ENCODE peak calls at places on chromosome 21, in six cellular contexts. One of them, this sample, is unnamed. For H3K4me1, the result is how much of the 10 kb centered on the place peaks cover.

GRCh38 chr21:46109251-46110221 is 11.6 kb downstream of the COL6A2 start:
- DNase-seq in A549: no peak
- DNase-seq in astrocyte: no peak
- DNase-seq in body of pancreas: no peak
- DNase-seq in HCT116: no peak
- DNase-seq in thoracic aorta: peak
- DNase-seq in this sample: peak

GRCh38 chr21:31343680-31344480 is at the start of gene TIAM1:
- DNase-seq in A549: peak
- DNase-seq in astrocyte: peak
- DNase-seq in body of pancreas: peak
- DNase-seq in HCT116: no peak
- DNase-seq in thoracic aorta: peak
- DNase-seq in this sample: peak

GRCh38 chr21:46211376-46211775 is 17.2 kb downstream of the LSS start:
- DNase-seq in A549: no peak
- DNase-seq in astrocyte: no peak
- DNase-seq in body of pancreas: no peak
- DNase-seq in HCT116: no peak
- DNase-seq in thoracic aorta: no peak
- DNase-seq in this sample: peak

GRCh38 chr21:23936224-23936623 is 1671.1 kb downstream of the MRPL39 start:
- DNase-seq in A549: peak
- DNase-seq in astrocyte: peak
- DNase-seq in body of pancreas: peak
- DNase-seq in HCT116: no peak
- DNase-seq in thoracic aorta: no peak
- DNase-seq in this sample: no peak

GRCh38 chr21:15277498-15277897 is 212.7 kb upstream of the NRIP1 start:
- DNase-seq in A549: no peak
- DNase-seq in astrocyte: no peak
- DNase-seq in body of pancreas: no peak
- DNase-seq in HCT116: no peak
- DNase-seq in thoracic aorta: no peak
- DNase-seq in this sample: no peak

GRCh38 chr21:14589855-14590563 is 43.9 kb upstream of the SAMSN1 start:
- DNase-seq in A549: no peak
- DNase-seq in astrocyte: no peak
- DNase-seq in body of pancreas: no peak
- DNase-seq in HCT116: no peak
- DNase-seq in thoracic aorta: no peak
- DNase-seq in this sample: no peak

GRCh38 chr21:32122082-32122481 is 156.8 kb downstream of the MIS18A start:
- DNase-seq in A549: no peak
- DNase-seq in astrocyte: no peak
- DNase-seq in body of pancreas: no peak
- DNase-seq in HCT116: no peak
- DNase-seq in thoracic aorta: no peak
- DNase-seq in this sample: no peak

GRCh38 chr21:17089121-17089520 is 423.7 kb upstream of the CXADR start:
- DNase-seq in A549: no peak
- DNase-seq in astrocyte: peak
- DNase-seq in body of pancreas: no peak
- DNase-seq in HCT116: no peak
- DNase-seq in thoracic aorta: no peak
- DNase-seq in this sample: no peak

GRCh38 chr21:40016234-40016633 is 149.0 kb downstream of the PCP4 start:
- DNase-seq in A549: no peak
- DNase-seq in astrocyte: no peak
- DNase-seq in body of pancreas: no peak
- DNase-seq in HCT116: no peak
- DNase-seq in thoracic aorta: no peak
- DNase-seq in this sample: no peak

GRCh38 chr21:21232320-21232719 is 234.1 kb downstream of the NCAM2 start:
- DNase-seq in A549: no peak
- DNase-seq in astrocyte: no peak
- DNase-seq in body of pancreas: no peak
- DNase-seq in HCT116: no peak
- DNase-seq in thoracic aorta: no peak
- DNase-seq in this sample: peak

GRCh38 chr21:32499249-32500055 is 85.9 kb downstream of the TCP10L start:
- DNase-seq in A549: no peak
- DNase-seq in astrocyte: peak
- DNase-seq in body of pancreas: no peak
- DNase-seq in HCT116: no peak
- DNase-seq in thoracic aorta: no peak
- DNase-seq in this sample: peak

GRCh38 chr21:45820171-45821091 is 161.1 kb upstream of the COL6A1 start:
- DNase-seq in A549: peak
- DNase-seq in astrocyte: peak
- DNase-seq in body of pancreas: peak
- DNase-seq in HCT116: peak
- DNase-seq in thoracic aorta: no peak
- DNase-seq in this sample: peak

GRCh38 chr21:35503646-35504045 is 454.5 kb upstream of the RUNX1 start:
- DNase-seq in A549: no peak
- DNase-seq in astrocyte: peak
- DNase-seq in body of pancreas: peak
- DNase-seq in HCT116: no peak
- DNase-seq in thoracic aorta: no peak
- DNase-seq in this sample: peak

GRCh38 chr21:35751171-35751570 is 309.2 kb downstream of the SETD4 start:
- DNase-seq in A549: no peak
- DNase-seq in astrocyte: no peak
- DNase-seq in body of pancreas: no peak
- DNase-seq in HCT116: no peak
- DNase-seq in thoracic aorta: no peak
- DNase-seq in this sample: no peak

GRCh38 chr21:39788383-39788782 is 43.4 kb downstream of the IGSF5 start:
- DNase-seq in A549: peak
- DNase-seq in astrocyte: peak
- DNase-seq in body of pancreas: peak
- DNase-seq in HCT116: peak
- DNase-seq in thoracic aorta: no peak
- DNase-seq in this sample: peak

GRCh38 chr21:15761508-15762100 is 31.8 kb downstream of the USP25 start:
- DNase-seq in A549: no peak
- DNase-seq in astrocyte: no peak
- DNase-seq in body of pancreas: peak
- DNase-seq in HCT116: no peak
- DNase-seq in thoracic aorta: no peak
- DNase-seq in this sample: peak

GRCh38 chr21:25708467-25709065 is 26.1 kb downstream of the ATP5PF start:
- DNase-seq in A549: peak
- DNase-seq in astrocyte: peak
- DNase-seq in body of pancreas: peak
- DNase-seq in HCT116: peak
- DNase-seq in thoracic aorta: no peak
- DNase-seq in this sample: peak

GRCh38 chr21:31218830-31219608 is 125.0 kb downstream of the TIAM1 start:
- DNase-seq in A549: no peak
- DNase-seq in astrocyte: peak
- DNase-seq in body of pancreas: peak
- DNase-seq in HCT116: peak
- DNase-seq in thoracic aorta: peak
- DNase-seq in this sample: no peak

GRCh38 chr21:26844258-26845065 is 747 bp downstream of the ADAMTS1 start:
- DNase-seq in A549: peak
- DNase-seq in astrocyte: peak
- DNase-seq in body of pancreas: peak
- DNase-seq in HCT116: no peak
- DNase-seq in thoracic aorta: no peak
- DNase-seq in this sample: no peak

GRCh38 chr21:46599251-46599572 is 5.7 kb downstream of the S100B start:
- DNase-seq in A549: peak
- DNase-seq in astrocyte: peak
- DNase-seq in body of pancreas: peak
- DNase-seq in HCT116: no peak
- DNase-seq in thoracic aorta: no peak
- DNase-seq in this sample: peak

GRCh38 chr21:45763074-45763473 is 119.5 kb downstream of the PCBP3 start:
- DNase-seq in A549: no peak
- DNase-seq in astrocyte: peak
- DNase-seq in body of pancreas: no peak
- DNase-seq in HCT116: no peak
- DNase-seq in thoracic aorta: no peak
- DNase-seq in this sample: no peak

GRCh38 chr21:37868446-37868845 is 47.8 kb downstream of the KCNJ6 start:
- DNase-seq in A549: no peak
- DNase-seq in astrocyte: no peak
- DNase-seq in body of pancreas: no peak
- DNase-seq in HCT116: no peak
- DNase-seq in thoracic aorta: no peak
- DNase-seq in this sample: no peak
- H3K4me1 ChIP-seq in A549: under half
- H3K4me1 ChIP-seq in astrocyte: under half
- H3K4me1 ChIP-seq in body of pancreas: under half
- H3K4me1 ChIP-seq in HCT116: under half
- H3K4me1 ChIP-seq in thoracic aorta: under half
- H3K4me1 ChIP-seq in this sample: under half

GRCh38 chr21:37219766-37220432 is 47.2 kb downstream of the VPS26C start:
- DNase-seq in A549: peak
- DNase-seq in astrocyte: peak
- DNase-seq in body of pancreas: no peak
- DNase-seq in HCT116: no peak
- DNase-seq in thoracic aorta: no peak
- DNase-seq in this sample: peak
- H3K27ac ChIP-seq in A549: peak
- H3K27ac ChIP-seq in astrocyte: no peak
- H3K27ac ChIP-seq in body of pancreas: peak
- H3K27ac ChIP-seq in HCT116: no peak
- H3K27ac ChIP-seq in thoracic aorta: peak
- H3K27ac ChIP-seq in this sample: no peak

DNA sequence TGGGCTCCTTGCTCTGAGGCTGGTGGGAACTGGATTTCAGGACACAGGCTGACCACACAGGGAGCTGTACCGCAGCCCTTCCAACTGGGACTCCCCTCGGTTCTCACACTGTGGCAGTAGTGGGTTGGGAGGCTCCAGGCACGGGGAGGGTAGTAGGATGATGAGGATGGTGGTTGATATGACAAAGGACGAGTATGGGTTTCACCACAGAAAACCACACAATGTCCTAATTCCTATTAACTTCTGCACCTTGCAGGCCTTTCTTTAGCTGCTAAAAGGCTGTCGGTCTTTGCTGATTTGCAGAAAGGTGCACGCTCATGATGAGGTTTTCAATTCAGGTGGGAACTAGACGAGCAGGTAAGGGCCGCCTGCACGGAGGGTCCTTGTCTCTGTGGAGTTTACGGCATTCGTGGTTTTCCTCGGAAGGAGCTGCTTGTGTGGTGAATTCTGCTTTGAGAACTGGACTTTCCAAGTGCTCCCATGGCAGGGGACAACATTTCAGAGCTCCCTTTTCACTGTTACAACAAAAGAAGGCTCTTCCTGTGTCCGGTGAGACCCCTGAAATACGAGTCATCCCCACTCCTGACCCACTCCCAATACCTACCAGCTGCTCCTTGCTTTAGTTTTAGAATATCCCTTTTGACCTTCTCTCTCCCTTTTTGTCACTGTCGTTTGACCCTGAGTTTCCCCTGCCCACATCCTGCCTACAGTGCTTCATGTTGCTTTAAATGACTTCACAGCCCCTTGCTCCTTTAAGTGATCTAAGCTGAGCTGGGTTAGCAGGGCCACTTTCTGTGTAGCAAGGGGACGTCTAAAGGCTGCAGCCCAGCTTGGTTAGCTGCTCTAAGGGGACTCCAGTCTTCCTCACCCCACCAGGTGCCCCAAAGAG is 125.1 kb downstream of the MRPS6 start:
- DNase-seq in A549: no peak
- DNase-seq in astrocyte: no peak
- DNase-seq in body of pancreas: no peak
- DNase-seq in HCT116: no peak
- DNase-seq in thoracic aorta: no peak
- DNase-seq in this sample: no peak
- H3K4me1 ChIP-seq in A549: under half
- H3K4me1 ChIP-seq in astrocyte: under half
- H3K4me1 ChIP-seq in body of pancreas: under half
- H3K4me1 ChIP-seq in HCT116: under half
- H3K4me1 ChIP-seq in thoracic aorta: under half
- H3K4me1 ChIP-seq in this sample: under half

GRCh38 chr21:41425954-41426655 is at the start of gene MX1:
- DNase-seq in A549: peak
- DNase-seq in astrocyte: peak
- DNase-seq in body of pancreas: peak
- DNase-seq in HCT116: no peak
- DNase-seq in thoracic aorta: no peak
- DNase-seq in this sample: peak
- H3K27ac ChIP-seq in A549: peak
- H3K27ac ChIP-seq in astrocyte: no peak
- H3K27ac ChIP-seq in body of pancreas: peak
- H3K27ac ChIP-seq in HCT116: no peak
- H3K27ac ChIP-seq in thoracic aorta: peak
- H3K27ac ChIP-seq in this sample: peak

DNA sequence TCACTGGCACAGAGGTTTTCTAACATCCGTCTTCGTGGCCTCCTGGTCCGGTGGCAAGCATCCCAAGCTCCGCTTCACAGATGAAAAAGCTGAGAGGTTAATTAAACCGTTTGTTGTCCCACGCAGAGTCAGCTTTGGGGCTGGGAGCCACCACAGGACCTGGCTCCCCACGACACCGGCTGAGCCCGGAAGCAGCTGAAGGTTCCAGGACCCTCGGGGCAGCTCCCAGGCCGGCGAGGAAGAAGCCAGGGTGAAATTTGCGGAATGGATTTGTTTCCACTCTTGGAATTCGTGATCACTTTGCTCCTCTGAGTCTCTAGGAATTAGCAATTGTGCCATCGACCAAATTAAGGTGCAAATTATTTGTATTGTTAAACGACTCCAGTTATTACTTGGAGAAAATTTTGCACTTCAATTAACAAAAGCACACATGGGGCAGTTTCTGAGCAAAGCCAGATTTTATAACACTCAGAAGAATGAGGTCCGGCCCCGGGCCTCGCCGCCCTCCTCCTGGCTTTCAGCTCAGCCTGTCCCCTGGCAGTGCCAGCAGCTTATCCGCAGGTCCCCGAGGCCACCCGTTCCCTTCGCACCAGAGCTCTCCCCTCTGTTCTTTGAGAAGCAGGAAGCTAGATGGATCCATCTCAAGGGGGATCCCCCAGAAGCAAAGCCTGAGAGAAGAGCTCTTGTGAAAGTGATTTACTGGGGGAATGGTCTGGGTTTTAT is 69.1 kb downstream of the SIK1 start:
- DNase-seq in A549: no peak
- DNase-seq in astrocyte: no peak
- DNase-seq in body of pancreas: no peak
- DNase-seq in HCT116: no peak
- DNase-seq in thoracic aorta: no peak
- DNase-seq in this sample: no peak
- H3K4me1 ChIP-seq in A549: under half
- H3K4me1 ChIP-seq in astrocyte: under half
- H3K4me1 ChIP-seq in body of pancreas: under half
- H3K4me1 ChIP-seq in HCT116: under half
- H3K4me1 ChIP-seq in thoracic aorta: under half
- H3K4me1 ChIP-seq in this sample: under half

This sample was measured in adrenal gland.